ENCODE peak calls at places on chromosomes 16 and 17, in four cellular contexts. One of them, this sample, is unnamed.

GRCh38 chr17:82356028-82356427 is 3.0 kb upstream of the TEX19 start:
- DNase-seq in K562: no peak
- DNase-seq in HepG2: no peak
- DNase-seq in IMR-90: no peak
- DNase-seq in this sample: no peak

GRCh38 chr17:50115744-50116143 is 14.2 kb downstream of the SAMD14 start:
- DNase-seq in IMR-90: no peak
- DNase-seq in K562: no peak
- DNase-seq in HepG2: no peak
- DNase-seq in this sample: no peak

GRCh38 chr17:81254955-81255717 is 16.0 kb downstream of the NDUFAF8 start:
- DNase-seq in HepG2: peak; percentile 45
- DNase-seq in IMR-90: peak; percentile 82
- DNase-seq in K562: peak; percentile 43
- DNase-seq in this sample: no peak

GRCh38 chr17:42067371-42068180 is 17.2 kb upstream of the C17orf113 start:
- DNase-seq in K562: peak; percentile 77
- DNase-seq in IMR-90: peak; percentile 23
- DNase-seq in HepG2: peak; percentile 84
- DNase-seq in this sample: no peak

GRCh38 chr17:8941980-8942617 is 23.4 kb downstream of the PIK3R5 start:
- DNase-seq in K562: no peak
- DNase-seq in IMR-90: no peak
- DNase-seq in HepG2: no peak
- DNase-seq in this sample: no peak

GRCh38 chr17:65131946-65132345 is 5.2 kb upstream of the RGS9 start:
- DNase-seq in K562: no peak
- DNase-seq in IMR-90: peak; percentile 97
- DNase-seq in HepG2: peak; percentile 57
- DNase-seq in this sample: no peak

GRCh38 chr16:56265746-56266145 is 74.5 kb downstream of the GNAO1 start:
- DNase-seq in HepG2: no peak
- DNase-seq in K562: no peak
- DNase-seq in IMR-90: no peak
- DNase-seq in this sample: no peak

GRCh38 chr16:59181821-59182420 is 447.8 kb upstream of the GOT2 start:
- DNase-seq in HepG2: no peak
- DNase-seq in K562: no peak
- DNase-seq in IMR-90: no peak
- DNase-seq in this sample: no peak

GRCh38 chr16:397736-398332 is 835 bp downstream of the NME4 start:
- DNase-seq in IMR-90: peak; percentile 61
- DNase-seq in K562: no peak
- DNase-seq in HepG2: peak; percentile 74
- DNase-seq in this sample: no peak

GRCh38 chr17:17890773-17891759 is 54.3 kb upstream of the SREBF1 start:
- DNase-seq in HepG2: peak; percentile 70
- DNase-seq in IMR-90: peak; percentile 72
- DNase-seq in K562: peak; percentile 66
- DNase-seq in this sample: no peak

GRCh38 chr17:42111901-42112551 is 488 bp downstream of the DHX58 start:
- DNase-seq in HepG2: no peak
- DNase-seq in K562: no peak
- DNase-seq in IMR-90: peak; percentile 17
- DNase-seq in this sample: no peak

GRCh38 chr16:50603206-50604064 is 55.2 kb downstream of the NKD1 start:
- DNase-seq in K562: no peak
- DNase-seq in HepG2: no peak
- DNase-seq in IMR-90: no peak
- DNase-seq in this sample: no peak

GRCh38 chr16:84331998-84332780 is 36.1 kb upstream of the ATP2C2 start:
- DNase-seq in K562: no peak
- DNase-seq in IMR-90: no peak
- DNase-seq in HepG2: no peak
- DNase-seq in this sample: no peak

GRCh38 chr17:69578385-69578936 is 164.0 kb downstream of the MAP2K6 start:
- DNase-seq in HepG2: no peak
- DNase-seq in IMR-90: no peak
- DNase-seq in K562: no peak
- DNase-seq in this sample: no peak

GRCh38 chr17:10666921-10667320 is 9.8 kb upstream of the MYH3 start:
- DNase-seq in K562: no peak
- DNase-seq in HepG2: no peak
- DNase-seq in IMR-90: peak; percentile 18
- DNase-seq in this sample: no peak

GRCh38 chr17:66841328-66841727 is 6.4 kb downstream of the CACNG5 start:
- DNase-seq in HepG2: no peak
- DNase-seq in K562: no peak
- DNase-seq in IMR-90: no peak
- DNase-seq in this sample: no peak

GRCh38 chr16:17107450-17107849 is 363.3 kb downstream of the XYLT1 start:
- DNase-seq in K562: no peak
- DNase-seq in HepG2: no peak
- DNase-seq in IMR-90: no peak
- DNase-seq in this sample: no peak

GRCh38 chr16:12160815-12161550 is 184.4 kb downstream of the SNX29 start:
- DNase-seq in IMR-90: no peak
- DNase-seq in HepG2: no peak
- DNase-seq in K562: no peak
- DNase-seq in this sample: peak; percentile 28

GRCh38 chr17:66466933-66467367 is 164.5 kb downstream of the PRKCA start:
- DNase-seq in K562: peak; percentile 36
- DNase-seq in IMR-90: peak; percentile 100
- DNase-seq in HepG2: peak; percentile 92
- DNase-seq in this sample: no peak

GRCh38 chr16:9844361-9844760 is 337.9 kb downstream of the GRIN2A start:
- DNase-seq in K562: no peak
- DNase-seq in HepG2: no peak
- DNase-seq in IMR-90: no peak
- DNase-seq in this sample: no peak

GRCh38 chr17:20300399-20301037 is 166.8 kb downstream of the LGALS9B start:
- DNase-seq in IMR-90: peak; percentile 95
- DNase-seq in HepG2: no peak
- DNase-seq in K562: no peak
- DNase-seq in this sample: no peak

GRCh38 chr16:27108051-27108770 is 41.5 kb downstream of the C16orf82 start:
- DNase-seq in IMR-90: no peak
- DNase-seq in K562: no peak
- DNase-seq in HepG2: no peak
- DNase-seq in this sample: no peak

GRCh38 chr17:68820825-68821481 is 134.2 kb downstream of the ABCA8 start:
- DNase-seq in K562: no peak
- DNase-seq in HepG2: peak; percentile 99
- DNase-seq in IMR-90: no peak
- DNase-seq in this sample: no peak

GRCh38 chr16:53999123-53999522 is 287.5 kb downstream of the IRX3 start:
- DNase-seq in K562: no peak
- DNase-seq in HepG2: no peak
- DNase-seq in IMR-90: no peak
- DNase-seq in this sample: no peak

GRCh38 chr17:37430051-37430591 is 23.4 kb downstream of the TADA2A start:
- DNase-seq in HepG2: no peak
- DNase-seq in K562: no peak
- DNase-seq in IMR-90: peak; percentile 75
- DNase-seq in this sample: no peak

GRCh38 chr17:52178013-52178412 is 19.5 kb upstream of the CA10 start:
- DNase-seq in K562: no peak
- DNase-seq in IMR-90: no peak
- DNase-seq in HepG2: no peak
- DNase-seq in this sample: no peak
- TF ChIP-seq BHLHE40 in K562: no peak
- TF ChIP-seq BHLHE40 in IMR-90: no peak
- TF ChIP-seq BHLHE40 in HepG2: no peak
- TF ChIP-seq BHLHE40 in this sample: no peak

GRCh38 chr16:85870159-85870558 is 28.8 kb upstream of the IRF8 start:
- DNase-seq in K562: no peak
- DNase-seq in HepG2: no peak
- DNase-seq in IMR-90: no peak
- DNase-seq in this sample: no peak
- H2AFZ ChIP-seq in K562: no peak overlapping the region
- H2AFZ ChIP-seq in HepG2: no peak overlapping the region
- H2AFZ ChIP-seq in IMR-90: no peak overlapping the region
- H2AFZ ChIP-seq in this sample: no peak overlapping the region

GRCh38 chr16:74867281-74867849 is 92.7 kb upstream of the FA2H start:
- DNase-seq in HepG2: no peak
- DNase-seq in IMR-90: no peak
- DNase-seq in K562: no peak
- DNase-seq in this sample: no peak

GRCh38 chr16:74871608-74872007 is 97.0 kb upstream of the FA2H start:
- DNase-seq in IMR-90: no peak
- DNase-seq in K562: no peak
- DNase-seq in HepG2: no peak
- DNase-seq in this sample: no peak

GRCh38 chr16:74868035-74868434 is 93.4 kb upstream of the FA2H start:
- DNase-seq in IMR-90: no peak
- DNase-seq in K562: no peak
- DNase-seq in HepG2: no peak
- DNase-seq in this sample: no peak

GRCh38 chr16:74865922-74866598 is 91.4 kb upstream of the FA2H start:
- DNase-seq in HepG2: peak; percentile 58
- DNase-seq in K562: no peak
- DNase-seq in IMR-90: no peak
- DNase-seq in this sample: no peak

DNA sequence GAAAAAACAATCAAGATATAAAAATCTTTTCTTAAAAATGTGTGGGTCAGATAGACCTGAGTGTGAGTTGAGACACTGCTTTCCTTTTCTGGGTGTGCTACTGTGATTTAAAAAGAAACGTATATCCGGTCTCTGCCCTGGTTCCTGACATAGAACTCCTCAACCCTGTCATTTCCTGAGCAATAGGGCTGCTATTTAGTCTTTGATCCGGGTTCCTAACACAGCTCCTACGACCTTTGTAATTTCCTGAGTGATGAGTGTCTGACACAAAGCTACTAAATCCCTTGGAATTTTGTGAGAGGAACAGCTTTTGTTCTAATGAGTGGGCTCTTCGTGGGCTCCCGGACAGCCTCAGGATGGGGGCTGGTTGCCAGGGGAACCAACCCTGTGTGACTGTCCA is 93.9 kb upstream of the FA2H start:
- DNase-seq in K562: no peak
- DNase-seq in IMR-90: peak; percentile 48
- DNase-seq in HepG2: peak; percentile 76
- DNase-seq in this sample: no peak
- TF ChIP-seq BHLHE40 in K562: no peak
- TF ChIP-seq BHLHE40 in IMR-90: no peak
- TF ChIP-seq BHLHE40 in HepG2: no peak
- TF ChIP-seq BHLHE40 in this sample: no peak

GRCh38 chr17:28473542-28473941 is at the start of gene SLC13A2:
- DNase-seq in K562: no peak
- DNase-seq in HepG2: no peak
- DNase-seq in IMR-90: no peak
- DNase-seq in this sample: no peak

GRCh38 chr17:28470266-28471126 is 2.9 kb upstream of the SLC13A2 start:
- DNase-seq in HepG2: no peak
- DNase-seq in IMR-90: no peak
- DNase-seq in K562: peak; percentile 3
- DNase-seq in this sample: no peak

GRCh38 chr17:28472871-28473497 is 460 bp upstream of the SLC13A2 start:
- DNase-seq in K562: no peak
- DNase-seq in IMR-90: no peak
- DNase-seq in HepG2: no peak
- DNase-seq in this sample: no peak

GRCh38 chr17:28471127-28471453 is 2.4 kb upstream of the SLC13A2 start:
- DNase-seq in K562: no peak
- DNase-seq in HepG2: no peak
- DNase-seq in IMR-90: no peak
- DNase-seq in this sample: no peak

GRCh38 chr17:28471531-28472342 is 1.7 kb upstream of the SLC13A2 start:
- DNase-seq in K562: no peak
- DNase-seq in IMR-90: no peak
- DNase-seq in HepG2: no peak
- DNase-seq in this sample: no peak
- H2AFZ ChIP-seq in K562: no peak overlapping the region
- H2AFZ ChIP-seq in IMR-90: no peak overlapping the region
- H2AFZ ChIP-seq in HepG2: no peak overlapping the region
- H2AFZ ChIP-seq in this sample: no peak overlapping the region

DNA sequence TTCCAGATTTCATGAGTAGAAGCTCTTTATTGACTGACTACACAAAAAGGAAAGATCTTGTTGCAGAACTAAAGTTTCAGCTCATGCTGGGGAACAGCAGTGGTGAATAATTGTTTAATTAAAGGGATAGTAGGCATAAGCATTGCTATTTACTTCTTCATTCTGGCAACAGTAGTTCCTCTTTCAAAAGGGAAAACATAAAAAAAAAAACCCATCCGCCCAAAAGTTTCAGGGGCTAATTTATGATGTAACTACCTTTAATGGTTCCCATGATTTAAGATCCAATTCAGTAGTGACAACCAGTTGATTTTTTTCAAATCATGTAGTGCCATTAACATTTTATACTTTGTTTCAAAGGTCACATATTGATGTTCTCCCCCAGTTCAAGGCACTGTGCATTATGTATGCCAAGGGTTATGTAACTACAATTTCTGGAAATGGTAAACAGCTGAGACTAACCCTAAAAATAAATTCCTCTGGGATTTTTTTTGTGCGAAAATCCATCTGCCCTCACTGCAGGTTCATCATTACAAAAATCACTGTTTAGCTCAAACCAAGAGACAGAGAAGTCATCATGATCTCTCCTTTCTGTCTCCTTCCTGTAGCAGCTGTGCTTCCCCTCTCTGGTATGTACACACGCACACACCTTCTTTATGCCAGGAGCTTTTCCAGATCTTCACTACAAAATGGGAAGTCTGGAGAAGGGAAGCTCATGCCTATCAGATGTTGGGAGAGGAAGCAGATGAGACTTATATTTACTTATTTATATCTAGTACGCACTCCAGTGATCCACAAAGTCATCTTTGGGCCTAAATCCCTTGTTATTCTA is 2.2 kb upstream of the PHLPP2 start:
- DNase-seq in IMR-90: no peak
- DNase-seq in K562: no peak
- DNase-seq in HepG2: no peak
- DNase-seq in this sample: no peak
- TF ChIP-seq BHLHE40 in IMR-90: no peak
- TF ChIP-seq BHLHE40 in K562: no peak
- TF ChIP-seq BHLHE40 in HepG2: no peak
- TF ChIP-seq BHLHE40 in this sample: no peak

DNA sequence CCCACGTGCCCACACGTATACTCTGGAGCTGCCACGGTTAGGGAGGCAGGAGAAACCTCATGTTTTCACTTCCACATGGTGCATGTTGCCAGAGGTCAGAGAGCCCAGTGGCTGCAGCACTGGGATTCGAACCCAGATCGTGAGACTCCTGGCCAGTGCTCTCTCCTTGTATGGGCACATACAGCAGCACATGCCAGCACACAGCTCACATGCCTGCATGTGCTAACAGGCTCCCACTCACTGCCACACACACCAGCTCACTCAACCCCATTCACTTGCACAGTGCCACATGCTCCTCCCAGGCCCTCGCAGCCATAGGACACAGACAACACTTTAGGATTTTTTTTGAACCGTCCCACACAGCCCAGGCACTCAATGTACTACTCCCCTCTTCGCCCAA is 49.5 kb upstream of the MRPS23 start:
- DNase-seq in IMR-90: no peak
- DNase-seq in HepG2: no peak
- DNase-seq in K562: no peak
- DNase-seq in this sample: no peak
- H2AFZ ChIP-seq in IMR-90: peak overlapping the region; percentile 79
- H2AFZ ChIP-seq in HepG2: no peak overlapping the region
- H2AFZ ChIP-seq in K562: no peak overlapping the region
- H2AFZ ChIP-seq in this sample: no peak overlapping the region

This sample was measured in GM12878.